ENCODE peak calls at places on chromosomes 12 and 14, in six cellular contexts. One of them, this sample, is unnamed.

GRCh38 chr12:21828111-21828775 is 53.7 kb upstream of the KCNJ8 start:
- DNase-seq in activated CD4-positive, alpha-beta T cell treated with anti-CD3 and anti-CD28 coated beads, Interleukin-2, amount 10 ng/mL, durations not matched to agents 7 days and 5 days: no peak
- DNase-seq in neural crest cell: no peak
- DNase-seq in GM18507: no peak
- DNase-seq in putamen: no peak
- DNase-seq in GOT3: no peak
- DNase-seq in this sample: no peak

GRCh38 chr14:82122678-82123077 is 589.0 kb upstream of the SEL1L start:
- DNase-seq in activated CD4-positive, alpha-beta T cell treated with anti-CD3 and anti-CD28 coated beads, Interleukin-2, amount 10 ng/mL, durations not matched to agents 7 days and 5 days: no peak
- DNase-seq in neural crest cell: no peak
- DNase-seq in GM18507: no peak
- DNase-seq in putamen: peak
- DNase-seq in GOT3: no peak
- DNase-seq in this sample: no peak

GRCh38 chr14:54535126-54535525 is 25.4 kb downstream of the CGRRF1 start:
- DNase-seq in activated CD4-positive, alpha-beta T cell treated with anti-CD3 and anti-CD28 coated beads, Interleukin-2, amount 10 ng/mL, durations not matched to agents 7 days and 5 days: no peak
- DNase-seq in neural crest cell: no peak
- DNase-seq in GM18507: no peak
- DNase-seq in putamen: no peak
- DNase-seq in GOT3: no peak
- DNase-seq in this sample: no peak

GRCh38 chr14:77151918-77152588 is 10.5 kb upstream of the ZDHHC22 start:
- DNase-seq in activated CD4-positive, alpha-beta T cell treated with anti-CD3 and anti-CD28 coated beads, Interleukin-2, amount 10 ng/mL, durations not matched to agents 7 days and 5 days: no peak
- DNase-seq in neural crest cell: no peak
- DNase-seq in GM18507: peak
- DNase-seq in putamen: no peak
- DNase-seq in GOT3: no peak
- DNase-seq in this sample: no peak

GRCh38 chr12:29614926-29615325 is 117.4 kb upstream of the OVCH1 start:
- DNase-seq in activated CD4-positive, alpha-beta T cell treated with anti-CD3 and anti-CD28 coated beads, Interleukin-2, amount 10 ng/mL, durations not matched to agents 7 days and 5 days: no peak
- DNase-seq in neural crest cell: no peak
- DNase-seq in GM18507: no peak
- DNase-seq in putamen: no peak
- DNase-seq in GOT3: no peak
- DNase-seq in this sample: no peak

GRCh38 chr14:95667251-95667693 is 19.0 kb upstream of the TCL1B start:
- DNase-seq in activated CD4-positive, alpha-beta T cell treated with anti-CD3 and anti-CD28 coated beads, Interleukin-2, amount 10 ng/mL, durations not matched to agents 7 days and 5 days: no peak
- DNase-seq in neural crest cell: no peak
- DNase-seq in GM18507: no peak
- DNase-seq in putamen: no peak
- DNase-seq in GOT3: no peak
- DNase-seq in this sample: no peak

GRCh38 chr14:71322660-71323250 is 415.5 kb downstream of the PCNX1 start:
- DNase-seq in activated CD4-positive, alpha-beta T cell treated with anti-CD3 and anti-CD28 coated beads, Interleukin-2, amount 10 ng/mL, durations not matched to agents 7 days and 5 days: peak
- DNase-seq in neural crest cell: no peak
- DNase-seq in GM18507: no peak
- DNase-seq in putamen: peak
- DNase-seq in GOT3: no peak
- DNase-seq in this sample: peak

GRCh38 chr12:10563002-10563401 is 50.4 kb downstream of the MAGOHB start:
- DNase-seq in activated CD4-positive, alpha-beta T cell treated with anti-CD3 and anti-CD28 coated beads, Interleukin-2, amount 10 ng/mL, durations not matched to agents 7 days and 5 days: no peak
- DNase-seq in neural crest cell: no peak
- DNase-seq in GM18507: no peak
- DNase-seq in putamen: no peak
- DNase-seq in GOT3: no peak
- DNase-seq in this sample: no peak

GRCh38 chr12:68097386-68097785 is 62.2 kb downstream of the IFNG start:
- DNase-seq in activated CD4-positive, alpha-beta T cell treated with anti-CD3 and anti-CD28 coated beads, Interleukin-2, amount 10 ng/mL, durations not matched to agents 7 days and 5 days: no peak
- DNase-seq in neural crest cell: no peak
- DNase-seq in GM18507: no peak
- DNase-seq in putamen: no peak
- DNase-seq in GOT3: no peak
- DNase-seq in this sample: no peak

GRCh38 chr14:68208726-68209125 is 389.1 kb downstream of the RAD51B start:
- DNase-seq in activated CD4-positive, alpha-beta T cell treated with anti-CD3 and anti-CD28 coated beads, Interleukin-2, amount 10 ng/mL, durations not matched to agents 7 days and 5 days: peak
- DNase-seq in neural crest cell: no peak
- DNase-seq in GM18507: no peak
- DNase-seq in putamen: no peak
- DNase-seq in GOT3: no peak
- DNase-seq in this sample: no peak

GRCh38 chr12:119957135-119957534 is 31.9 kb upstream of the BICDL1 start:
- DNase-seq in activated CD4-positive, alpha-beta T cell treated with anti-CD3 and anti-CD28 coated beads, Interleukin-2, amount 10 ng/mL, durations not matched to agents 7 days and 5 days: no peak
- DNase-seq in neural crest cell: no peak
- DNase-seq in GM18507: no peak
- DNase-seq in putamen: no peak
- DNase-seq in GOT3: no peak
- DNase-seq in this sample: no peak

GRCh38 chr12:125186471-125187147 is 121.4 kb downstream of the AACS start:
- DNase-seq in activated CD4-positive, alpha-beta T cell treated with anti-CD3 and anti-CD28 coated beads, Interleukin-2, amount 10 ng/mL, durations not matched to agents 7 days and 5 days: no peak
- DNase-seq in neural crest cell: no peak
- DNase-seq in GM18507: no peak
- DNase-seq in putamen: no peak
- DNase-seq in GOT3: no peak
- DNase-seq in this sample: no peak

GRCh38 chr12:76216585-76217472 is 131.4 kb downstream of the BBS10 start:
- DNase-seq in activated CD4-positive, alpha-beta T cell treated with anti-CD3 and anti-CD28 coated beads, Interleukin-2, amount 10 ng/mL, durations not matched to agents 7 days and 5 days: no peak
- DNase-seq in neural crest cell: no peak
- DNase-seq in GM18507: no peak
- DNase-seq in putamen: no peak
- DNase-seq in GOT3: no peak
- DNase-seq in this sample: no peak

GRCh38 chr12:7935773-7936581 is at the start of gene SLC2A3:
- DNase-seq in activated CD4-positive, alpha-beta T cell treated with anti-CD3 and anti-CD28 coated beads, Interleukin-2, amount 10 ng/mL, durations not matched to agents 7 days and 5 days: peak
- DNase-seq in neural crest cell: peak
- DNase-seq in GM18507: peak
- DNase-seq in putamen: peak
- DNase-seq in GOT3: peak
- DNase-seq in this sample: peak

GRCh38 chr14:73723799-73724621 is 9.8 kb upstream of the PNMA1 start:
- DNase-seq in activated CD4-positive, alpha-beta T cell treated with anti-CD3 and anti-CD28 coated beads, Interleukin-2, amount 10 ng/mL, durations not matched to agents 7 days and 5 days: no peak
- DNase-seq in neural crest cell: no peak
- DNase-seq in GM18507: no peak
- DNase-seq in putamen: no peak
- DNase-seq in GOT3: peak
- DNase-seq in this sample: no peak

GRCh38 chr12:29863665-29864064 is 79.9 kb upstream of the TMTC1 start:
- DNase-seq in activated CD4-positive, alpha-beta T cell treated with anti-CD3 and anti-CD28 coated beads, Interleukin-2, amount 10 ng/mL, durations not matched to agents 7 days and 5 days: no peak
- DNase-seq in neural crest cell: no peak
- DNase-seq in GM18507: no peak
- DNase-seq in putamen: no peak
- DNase-seq in GOT3: no peak
- DNase-seq in this sample: no peak

GRCh38 chr14:64730061-64730440 is 25.8 kb downstream of the PLEKHG3 start:
- DNase-seq in activated CD4-positive, alpha-beta T cell treated with anti-CD3 and anti-CD28 coated beads, Interleukin-2, amount 10 ng/mL, durations not matched to agents 7 days and 5 days: no peak
- DNase-seq in neural crest cell: no peak
- DNase-seq in GM18507: no peak
- DNase-seq in putamen: no peak
- DNase-seq in GOT3: no peak
- DNase-seq in this sample: no peak

GRCh38 chr14:79578470-79578869 is 632.8 kb downstream of the DIO2 start:
- DNase-seq in activated CD4-positive, alpha-beta T cell treated with anti-CD3 and anti-CD28 coated beads, Interleukin-2, amount 10 ng/mL, durations not matched to agents 7 days and 5 days: no peak
- DNase-seq in neural crest cell: no peak
- DNase-seq in GM18507: no peak
- DNase-seq in putamen: no peak
- DNase-seq in GOT3: no peak
- DNase-seq in this sample: no peak

GRCh38 chr12:93565760-93566159 is 6.7 kb upstream of the SOCS2 start:
- DNase-seq in activated CD4-positive, alpha-beta T cell treated with anti-CD3 and anti-CD28 coated beads, Interleukin-2, amount 10 ng/mL, durations not matched to agents 7 days and 5 days: no peak
- DNase-seq in neural crest cell: no peak
- DNase-seq in GM18507: no peak
- DNase-seq in putamen: no peak
- DNase-seq in GOT3: no peak
- DNase-seq in this sample: no peak

GRCh38 chr12:105220150-105220928 is 15.6 kb downstream of the APPL2 start:
- DNase-seq in activated CD4-positive, alpha-beta T cell treated with anti-CD3 and anti-CD28 coated beads, Interleukin-2, amount 10 ng/mL, durations not matched to agents 7 days and 5 days: no peak
- DNase-seq in neural crest cell: no peak
- DNase-seq in GM18507: no peak
- DNase-seq in putamen: no peak
- DNase-seq in GOT3: no peak
- DNase-seq in this sample: no peak

GRCh38 chr12:87112946-87113345 is 856.8 kb upstream of the MGAT4C start:
- DNase-seq in activated CD4-positive, alpha-beta T cell treated with anti-CD3 and anti-CD28 coated beads, Interleukin-2, amount 10 ng/mL, durations not matched to agents 7 days and 5 days: no peak
- DNase-seq in neural crest cell: no peak
- DNase-seq in GM18507: no peak
- DNase-seq in putamen: no peak
- DNase-seq in GOT3: no peak
- DNase-seq in this sample: no peak

GRCh38 chr14:73255693-73256225 is 18.5 kb downstream of the PAPLN start:
- DNase-seq in activated CD4-positive, alpha-beta T cell treated with anti-CD3 and anti-CD28 coated beads, Interleukin-2, amount 10 ng/mL, durations not matched to agents 7 days and 5 days: no peak
- DNase-seq in neural crest cell: no peak
- DNase-seq in GM18507: no peak
- DNase-seq in putamen: no peak
- DNase-seq in GOT3: no peak
- DNase-seq in this sample: no peak

GRCh38 chr14:39034481-39035296 is 68.3 kb downstream of the SEC23A start:
- DNase-seq in activated CD4-positive, alpha-beta T cell treated with anti-CD3 and anti-CD28 coated beads, Interleukin-2, amount 10 ng/mL, durations not matched to agents 7 days and 5 days: no peak
- DNase-seq in neural crest cell: no peak
- DNase-seq in GM18507: no peak
- DNase-seq in putamen: no peak
- DNase-seq in GOT3: no peak
- DNase-seq in this sample: no peak

GRCh38 chr14:104981699-104982541 is 3.7 kb upstream of the CLBA1 start:
- DNase-seq in activated CD4-positive, alpha-beta T cell treated with anti-CD3 and anti-CD28 coated beads, Interleukin-2, amount 10 ng/mL, durations not matched to agents 7 days and 5 days: no peak
- DNase-seq in neural crest cell: no peak
- DNase-seq in GM18507: no peak
- DNase-seq in putamen: no peak
- DNase-seq in GOT3: no peak
- DNase-seq in this sample: no peak

GRCh38 chr14:86597279-86597678 is 1067.3 kb downstream of the FLRT2 start:
- DNase-seq in activated CD4-positive, alpha-beta T cell treated with anti-CD3 and anti-CD28 coated beads, Interleukin-2, amount 10 ng/mL, durations not matched to agents 7 days and 5 days: no peak
- DNase-seq in neural crest cell: no peak
- DNase-seq in GM18507: no peak
- DNase-seq in putamen: no peak
- DNase-seq in GOT3: no peak
- DNase-seq in this sample: no peak

GRCh38 chr12:46269429-46270241 is 792 bp upstream of the SLC38A1 start:
- DNase-seq in activated CD4-positive, alpha-beta T cell treated with anti-CD3 and anti-CD28 coated beads, Interleukin-2, amount 10 ng/mL, durations not matched to agents 7 days and 5 days: peak
- DNase-seq in neural crest cell: peak
- DNase-seq in GM18507: peak
- DNase-seq in putamen: peak
- DNase-seq in GOT3: no peak
- DNase-seq in this sample: peak

GRCh38 chr14:104091927-104092771 is 6.6 kb downstream of the ASPG start:
- DNase-seq in activated CD4-positive, alpha-beta T cell treated with anti-CD3 and anti-CD28 coated beads, Interleukin-2, amount 10 ng/mL, durations not matched to agents 7 days and 5 days: no peak
- DNase-seq in neural crest cell: no peak
- DNase-seq in GM18507: no peak
- DNase-seq in putamen: no peak
- DNase-seq in GOT3: no peak
- DNase-seq in this sample: no peak

GRCh38 chr12:53591301-53592206 is 34.6 kb downstream of the ATF7 start:
- DNase-seq in activated CD4-positive, alpha-beta T cell treated with anti-CD3 and anti-CD28 coated beads, Interleukin-2, amount 10 ng/mL, durations not matched to agents 7 days and 5 days: no peak
- DNase-seq in neural crest cell: no peak
- DNase-seq in GM18507: no peak
- DNase-seq in putamen: peak
- DNase-seq in GOT3: no peak
- DNase-seq in this sample: no peak

GRCh38 chr12:12432373-12432772 is 75.5 kb downstream of the BORCS5 start:
- DNase-seq in activated CD4-positive, alpha-beta T cell treated with anti-CD3 and anti-CD28 coated beads, Interleukin-2, amount 10 ng/mL, durations not matched to agents 7 days and 5 days: no peak
- DNase-seq in neural crest cell: no peak
- DNase-seq in GM18507: no peak
- DNase-seq in putamen: no peak
- DNase-seq in GOT3: no peak
- DNase-seq in this sample: no peak

GRCh38 chr14:73248294-73248868 is 11.1 kb downstream of the PAPLN start:
- DNase-seq in activated CD4-positive, alpha-beta T cell treated with anti-CD3 and anti-CD28 coated beads, Interleukin-2, amount 10 ng/mL, durations not matched to agents 7 days and 5 days: no peak
- DNase-seq in neural crest cell: no peak
- DNase-seq in GM18507: no peak
- DNase-seq in putamen: no peak
- DNase-seq in GOT3: no peak
- DNase-seq in this sample: peak

GRCh38 chr12:56334490-56334793 is 642 bp upstream of the PAN2 start:
- DNase-seq in activated CD4-positive, alpha-beta T cell treated with anti-CD3 and anti-CD28 coated beads, Interleukin-2, amount 10 ng/mL, durations not matched to agents 7 days and 5 days: no peak
- DNase-seq in neural crest cell: no peak
- DNase-seq in GM18507: no peak
- DNase-seq in putamen: no peak
- DNase-seq in GOT3: no peak
- DNase-seq in this sample: no peak

GRCh38 chr12:19575307-19576243 is 136.3 kb downstream of the AEBP2 start:
- DNase-seq in activated CD4-positive, alpha-beta T cell treated with anti-CD3 and anti-CD28 coated beads, Interleukin-2, amount 10 ng/mL, durations not matched to agents 7 days and 5 days: no peak
- DNase-seq in neural crest cell: no peak
- DNase-seq in GM18507: no peak
- DNase-seq in putamen: peak
- DNase-seq in GOT3: no peak
- DNase-seq in this sample: no peak

GRCh38 chr12:42725839-42726238 is 136.3 kb upstream of the PRICKLE1 start:
- DNase-seq in activated CD4-positive, alpha-beta T cell treated with anti-CD3 and anti-CD28 coated beads, Interleukin-2, amount 10 ng/mL, durations not matched to agents 7 days and 5 days: no peak
- DNase-seq in neural crest cell: no peak
- DNase-seq in GM18507: no peak
- DNase-seq in putamen: no peak
- DNase-seq in GOT3: no peak
- DNase-seq in this sample: no peak

GRCh38 chr14:29773990-29774389 is 153.7 kb downstream of the PRKD1 start:
- DNase-seq in activated CD4-positive, alpha-beta T cell treated with anti-CD3 and anti-CD28 coated beads, Interleukin-2, amount 10 ng/mL, durations not matched to agents 7 days and 5 days: no peak
- DNase-seq in neural crest cell: no peak
- DNase-seq in GM18507: no peak
- DNase-seq in putamen: no peak
- DNase-seq in GOT3: no peak
- DNase-seq in this sample: no peak

GRCh38 chr14:38202444-38203191 is 5.1 kb upstream of the SSTR1 start:
- DNase-seq in activated CD4-positive, alpha-beta T cell treated with anti-CD3 and anti-CD28 coated beads, Interleukin-2, amount 10 ng/mL, durations not matched to agents 7 days and 5 days: no peak
- DNase-seq in neural crest cell: no peak
- DNase-seq in GM18507: no peak
- DNase-seq in putamen: no peak
- DNase-seq in GOT3: no peak
- DNase-seq in this sample: no peak

GRCh38 chr14:56208520-56208919 is 90.3 kb downstream of the PELI2 start:
- DNase-seq in activated CD4-positive, alpha-beta T cell treated with anti-CD3 and anti-CD28 coated beads, Interleukin-2, amount 10 ng/mL, durations not matched to agents 7 days and 5 days: no peak
- DNase-seq in neural crest cell: no peak
- DNase-seq in GM18507: no peak
- DNase-seq in putamen: no peak
- DNase-seq in GOT3: no peak
- DNase-seq in this sample: no peak

GRCh38 chr12:118436002-118436724 is 59.8 kb downstream of the SUDS3 start:
- DNase-seq in activated CD4-positive, alpha-beta T cell treated with anti-CD3 and anti-CD28 coated beads, Interleukin-2, amount 10 ng/mL, durations not matched to agents 7 days and 5 days: no peak
- DNase-seq in neural crest cell: peak
- DNase-seq in GM18507: no peak
- DNase-seq in putamen: no peak
- DNase-seq in GOT3: no peak
- DNase-seq in this sample: no peak

GRCh38 chr12:111578276-111578970 is 20.7 kb downstream of the ATXN2 start:
- DNase-seq in activated CD4-positive, alpha-beta T cell treated with anti-CD3 and anti-CD28 coated beads, Interleukin-2, amount 10 ng/mL, durations not matched to agents 7 days and 5 days: no peak
- DNase-seq in neural crest cell: no peak
- DNase-seq in GM18507: no peak
- DNase-seq in putamen: no peak
- DNase-seq in GOT3: no peak
- DNase-seq in this sample: no peak

GRCh38 chr12:29053567-29053966 is 95.5 kb upstream of the FAR2 start:
- DNase-seq in activated CD4-positive, alpha-beta T cell treated with anti-CD3 and anti-CD28 coated beads, Interleukin-2, amount 10 ng/mL, durations not matched to agents 7 days and 5 days: no peak
- DNase-seq in neural crest cell: no peak
- DNase-seq in GM18507: no peak
- DNase-seq in putamen: no peak
- DNase-seq in GOT3: no peak
- DNase-seq in this sample: no peak